ENCODE peak calls at places on chromosomes 12 and 14, in seven cellular contexts. One of them, this sample, is unnamed.
A peak's percentile ranks its signal among the peaks of the same experiment; 100 is the strongest.

GRCh38 chr14:36553650-36554260 is 28.7 kb downstream of the NKX2-8 start:
- DNase-seq in H1: no peak
- DNase-seq in HepG2: peak; percentile 65
- DNase-seq in K562: peak; percentile 38
- DNase-seq in GM12878: no peak
- DNase-seq in HCT116: peak; percentile 41
- DNase-seq in SK-N-SH: peak; percentile 45
- DNase-seq in this sample: peak; percentile 73

GRCh38 chr14:69342928-69343525 is 55.1 kb downstream of the ERH start:
- DNase-seq in HCT116: no peak
- DNase-seq in GM12878: no peak
- DNase-seq in SK-N-SH: no peak
- DNase-seq in H1: no peak
- DNase-seq in K562: no peak
- DNase-seq in HepG2: no peak
- DNase-seq in this sample: no peak

GRCh38 chr12:2339022-2339431 is 286.2 kb downstream of the CACNA1C start:
- DNase-seq in SK-N-SH: no peak
- DNase-seq in HepG2: no peak
- DNase-seq in GM12878: no peak
- DNase-seq in H1: no peak
- DNase-seq in HCT116: no peak
- DNase-seq in K562: no peak
- DNase-seq in this sample: no peak

GRCh38 chr14:99569725-99570541 is 34.1 kb downstream of the CCDC85C start:
- DNase-seq in K562: no peak
- DNase-seq in H1: no peak
- DNase-seq in GM12878: no peak
- DNase-seq in SK-N-SH: no peak
- DNase-seq in HepG2: no peak
- DNase-seq in HCT116: no peak
- DNase-seq in this sample: no peak

GRCh38 chr12:102407776-102408486 is 72.4 kb downstream of the IGF1 start:
- DNase-seq in K562: no peak
- DNase-seq in SK-N-SH: no peak
- DNase-seq in H1: no peak
- DNase-seq in GM12878: no peak
- DNase-seq in HepG2: no peak
- DNase-seq in HCT116: no peak
- DNase-seq in this sample: no peak

GRCh38 chr14:72752034-72752412 is 141.9 kb downstream of the DPF3 start:
- DNase-seq in HCT116: no peak
- DNase-seq in GM12878: no peak
- DNase-seq in H1: no peak
- DNase-seq in K562: no peak
- DNase-seq in SK-N-SH: no peak
- DNase-seq in HepG2: no peak
- DNase-seq in this sample: no peak

GRCh38 chr14:31194661-31195060 is 12.9 kb downstream of the HECTD1 start:
- DNase-seq in HCT116: no peak
- DNase-seq in GM12878: no peak
- DNase-seq in K562: no peak
- DNase-seq in H1: no peak
- DNase-seq in SK-N-SH: no peak
- DNase-seq in HepG2: no peak
- DNase-seq in this sample: no peak

GRCh38 chr12:57829025-57829777 is 10.7 kb upstream of the AVIL start:
- DNase-seq in SK-N-SH: no peak
- DNase-seq in HCT116: no peak
- DNase-seq in GM12878: no peak
- DNase-seq in H1: no peak
- DNase-seq in HepG2: no peak
- DNase-seq in K562: no peak
- DNase-seq in this sample: no peak

GRCh38 chr12:25769076-25769945 is 189.2 kb upstream of the RASSF8 start:
- DNase-seq in GM12878: no peak
- DNase-seq in HCT116: no peak
- DNase-seq in HepG2: no peak
- DNase-seq in SK-N-SH: no peak
- DNase-seq in K562: no peak
- DNase-seq in H1: no peak
- DNase-seq in this sample: no peak

GRCh38 chr14:39722547-39723273 is 290.5 kb upstream of the FBXO33 start:
- DNase-seq in SK-N-SH: no peak
- DNase-seq in GM12878: no peak
- DNase-seq in HepG2: no peak
- DNase-seq in H1: no peak
- DNase-seq in K562: no peak
- DNase-seq in HCT116: no peak
- DNase-seq in this sample: no peak

GRCh38 chr14:63562414-63562813 is 19.2 kb upstream of the PPP2R5E start:
- DNase-seq in SK-N-SH: no peak
- DNase-seq in H1: no peak
- DNase-seq in HCT116: no peak
- DNase-seq in HepG2: no peak
- DNase-seq in GM12878: no peak
- DNase-seq in K562: no peak
- DNase-seq in this sample: no peak

GRCh38 chr12:80233926-80234325 is 134.6 kb downstream of the OTOGL start:
- DNase-seq in K562: no peak
- DNase-seq in H1: no peak
- DNase-seq in HCT116: no peak
- DNase-seq in GM12878: no peak
- DNase-seq in HepG2: no peak
- DNase-seq in SK-N-SH: no peak
- DNase-seq in this sample: no peak

GRCh38 chr12:106631797-106632196 is 49.0 kb downstream of the RFX4 start:
- DNase-seq in GM12878: no peak
- DNase-seq in H1: no peak
- DNase-seq in HCT116: no peak
- DNase-seq in K562: no peak
- DNase-seq in SK-N-SH: no peak
- DNase-seq in HepG2: no peak
- DNase-seq in this sample: no peak

GRCh38 chr14:76271371-76271770 is 104.6 kb upstream of the ESRRB start:
- DNase-seq in HCT116: no peak
- DNase-seq in H1: no peak
- DNase-seq in HepG2: no peak
- DNase-seq in SK-N-SH: no peak
- DNase-seq in GM12878: no peak
- DNase-seq in K562: no peak
- DNase-seq in this sample: no peak

GRCh38 chr12:7207866-7208612 is 18.6 kb downstream of the PEX5 start:
- DNase-seq in GM12878: no peak
- DNase-seq in H1: no peak
- DNase-seq in K562: no peak
- DNase-seq in SK-N-SH: no peak
- DNase-seq in HCT116: no peak
- DNase-seq in HepG2: no peak
- DNase-seq in this sample: no peak

GRCh38 chr12:10381912-10382628 is 7.8 kb downstream of the KLRK1 start:
- DNase-seq in H1: no peak
- DNase-seq in SK-N-SH: no peak
- DNase-seq in HCT116: no peak
- DNase-seq in K562: no peak
- DNase-seq in HepG2: no peak
- DNase-seq in GM12878: no peak
- DNase-seq in this sample: no peak

GRCh38 chr12:121287267-121287954 is 9.1 kb downstream of the CAMKK2 start:
- DNase-seq in SK-N-SH: no peak
- DNase-seq in K562: no peak
- DNase-seq in H1: no peak
- DNase-seq in HCT116: no peak
- DNase-seq in GM12878: no peak
- DNase-seq in HepG2: no peak
- DNase-seq in this sample: no peak

GRCh38 chr12:53234236-53234635 is 2.2 kb upstream of the RARG start:
- DNase-seq in H1: no peak
- DNase-seq in HCT116: no peak
- DNase-seq in SK-N-SH: peak; percentile 86
- DNase-seq in GM12878: no peak
- DNase-seq in K562: no peak
- DNase-seq in HepG2: no peak
- DNase-seq in this sample: no peak

GRCh38 chr12:123937707-123938600 is 34.7 kb downstream of the CCDC92 start:
- DNase-seq in SK-N-SH: no peak
- DNase-seq in HepG2: no peak
- DNase-seq in K562: no peak
- DNase-seq in HCT116: no peak
- DNase-seq in H1: no peak
- DNase-seq in GM12878: no peak
- DNase-seq in this sample: no peak

GRCh38 chr14:102805454-102805891 is 28.2 kb downstream of the TRAF3 start:
- DNase-seq in SK-N-SH: no peak
- DNase-seq in HepG2: no peak
- DNase-seq in H1: no peak
- DNase-seq in HCT116: peak; percentile 68
- DNase-seq in K562: peak; percentile 49
- DNase-seq in GM12878: no peak
- DNase-seq in this sample: no peak

GRCh38 chr14:60510254-60510975 is 1.5 kb downstream of the SIX6 start:
- DNase-seq in H1: no peak
- DNase-seq in K562: no peak
- DNase-seq in HepG2: no peak
- DNase-seq in HCT116: no peak
- DNase-seq in SK-N-SH: no peak
- DNase-seq in GM12878: no peak
- DNase-seq in this sample: no peak

GRCh38 chr14:93085916-93086315 is 29.8 kb downstream of the ITPK1 start:
- DNase-seq in SK-N-SH: no peak
- DNase-seq in H1: no peak
- DNase-seq in GM12878: no peak
- DNase-seq in HCT116: no peak
- DNase-seq in K562: no peak
- DNase-seq in HepG2: no peak
- DNase-seq in this sample: no peak
- TF ChIP-seq JUND in SK-N-SH: no peak
- TF ChIP-seq JUND in H1: no peak
- TF ChIP-seq JUND in GM12878: no peak
- TF ChIP-seq JUND in HCT116: no peak
- TF ChIP-seq JUND in K562: no peak
- TF ChIP-seq JUND in HepG2: no peak
- TF ChIP-seq JUND in this sample: no peak

GRCh38 chr12:76587428-76588178 is 28.0 kb upstream of the OSBPL8 start:
- DNase-seq in K562: no peak
- DNase-seq in HCT116: no peak
- DNase-seq in GM12878: no peak
- DNase-seq in SK-N-SH: no peak
- DNase-seq in H1: no peak
- DNase-seq in HepG2: no peak
- DNase-seq in this sample: no peak

GRCh38 chr12:76583301-76583700 is 23.7 kb upstream of the OSBPL8 start:
- DNase-seq in GM12878: no peak
- DNase-seq in HCT116: no peak
- DNase-seq in K562: no peak
- DNase-seq in SK-N-SH: no peak
- DNase-seq in H1: no peak
- DNase-seq in HepG2: no peak
- DNase-seq in this sample: no peak

GRCh38 chr12:76586764-76587395 is 27.3 kb upstream of the OSBPL8 start:
- DNase-seq in K562: peak; percentile 70
- DNase-seq in HepG2: peak; percentile 28
- DNase-seq in HCT116: peak; percentile 27
- DNase-seq in H1: no peak
- DNase-seq in SK-N-SH: peak; percentile 16
- DNase-seq in GM12878: no peak
- DNase-seq in this sample: peak; percentile 66

GRCh38 chr12:76591461-76591860 is 31.9 kb upstream of the OSBPL8 start:
- DNase-seq in GM12878: no peak
- DNase-seq in HepG2: no peak
- DNase-seq in K562: no peak
- DNase-seq in H1: no peak
- DNase-seq in SK-N-SH: no peak
- DNase-seq in HCT116: no peak
- DNase-seq in this sample: no peak

DNA sequence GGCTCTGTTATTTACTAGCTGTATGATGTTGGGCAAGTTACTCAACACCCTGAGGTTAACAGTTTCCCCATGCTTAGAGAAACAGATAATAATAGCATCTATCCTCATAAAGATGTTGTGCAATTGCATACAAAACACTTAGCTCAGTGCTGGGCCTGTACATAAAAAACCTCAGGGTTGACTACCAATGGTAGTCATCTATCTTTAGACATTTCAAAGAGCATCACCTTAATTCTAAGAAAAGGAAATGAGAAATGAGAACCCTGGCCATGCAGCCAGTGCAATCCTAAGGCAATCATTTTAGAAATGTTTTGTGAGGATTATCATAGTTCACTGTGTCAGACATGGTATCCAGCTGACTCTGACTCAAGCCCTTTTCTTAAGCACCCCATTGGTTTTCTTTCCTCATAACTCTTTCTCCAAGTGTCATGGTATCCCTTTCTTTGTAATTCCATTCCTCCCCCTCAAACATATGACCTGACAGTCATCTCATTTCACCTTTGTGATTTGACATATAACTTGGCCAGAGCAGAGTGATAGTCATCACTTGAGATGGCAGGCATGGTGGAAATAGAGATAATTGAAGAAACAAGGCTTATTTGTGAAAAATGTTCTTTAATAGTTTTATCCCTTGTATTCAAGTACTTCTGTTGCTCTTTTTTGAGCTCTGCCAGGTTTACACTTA is 29.5 kb upstream of the OSBPL8 start:
- DNase-seq in HCT116: no peak
- DNase-seq in H1: no peak
- DNase-seq in SK-N-SH: no peak
- DNase-seq in HepG2: no peak
- DNase-seq in K562: no peak
- DNase-seq in GM12878: no peak
- DNase-seq in this sample: no peak
- TF ChIP-seq JUND in HCT116: no peak
- TF ChIP-seq JUND in H1: no peak
- TF ChIP-seq JUND in SK-N-SH: no peak
- TF ChIP-seq JUND in HepG2: no peak
- TF ChIP-seq JUND in K562: no peak
- TF ChIP-seq JUND in GM12878: no peak
- TF ChIP-seq JUND in this sample: no peak

GRCh38 chr12:125332900-125333299 is 267.7 kb downstream of the AACS start:
- DNase-seq in H1: no peak
- DNase-seq in SK-N-SH: no peak
- DNase-seq in HCT116: no peak
- DNase-seq in K562: no peak
- DNase-seq in GM12878: no peak
- DNase-seq in HepG2: no peak
- DNase-seq in this sample: no peak
- TF ChIP-seq JUND in H1: no peak
- TF ChIP-seq JUND in SK-N-SH: no peak
- TF ChIP-seq JUND in HCT116: no peak
- TF ChIP-seq JUND in K562: no peak
- TF ChIP-seq JUND in GM12878: no peak
- TF ChIP-seq JUND in HepG2: no peak
- TF ChIP-seq JUND in this sample: no peak

DNA sequence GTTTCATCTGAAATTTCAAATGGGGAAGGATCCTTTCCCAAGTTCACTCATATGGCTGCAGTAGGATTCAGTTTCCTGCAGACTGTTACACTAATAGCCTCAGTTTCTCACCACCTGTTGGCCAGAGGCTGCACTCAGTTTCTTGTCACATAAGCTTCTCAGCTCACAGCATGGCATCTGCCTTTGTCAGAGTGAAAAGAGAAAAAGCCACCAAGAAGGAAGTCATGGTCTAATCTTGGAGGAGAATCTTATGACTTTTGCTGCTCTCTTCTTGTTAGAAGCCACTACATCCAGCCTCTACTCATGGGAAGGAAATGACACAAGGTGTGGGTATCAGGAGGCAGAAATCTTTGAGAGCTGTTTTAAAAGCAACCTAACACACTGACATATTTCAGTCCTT is 39.4 kb upstream of the BTG1 start:
- DNase-seq in HCT116: no peak
- DNase-seq in K562: no peak
- DNase-seq in HepG2: no peak
- DNase-seq in SK-N-SH: no peak
- DNase-seq in GM12878: peak; percentile 80
- DNase-seq in H1: no peak
- DNase-seq in this sample: no peak
- TF ChIP-seq JUND in HCT116: no peak
- TF ChIP-seq JUND in K562: no peak
- TF ChIP-seq JUND in HepG2: no peak
- TF ChIP-seq JUND in SK-N-SH: no peak
- TF ChIP-seq JUND in GM12878: no peak
- TF ChIP-seq JUND in H1: no peak
- TF ChIP-seq JUND in this sample: no peak